ENCODE peak calls at places on chromosomes 2 and 18, in seven cellular contexts. Q, I, O, X, W, E and P are unnamed samples.

GRCh38 chr2:233061591-233062446 is 1.7 kb downstream of the INPP5D start:
- DNase-seq in W (peak), E (no peak), X (no peak), Q (peak), O (peak), I (no peak), P (peak)

GRCh38 chr2:237235383-237236095 is 149.8 kb downstream of the COPS8 start:
- DNase-seq in X (no peak), Q (peak), W (peak), O (no peak), I (no peak), E (no peak), P (no peak)

GRCh38 chr2:162007447-162008040 is 66.5 kb downstream of the DPP4 start:
- DNase-seq in E (no peak), O (no peak), I (no peak), X (no peak), W (peak), Q (peak), P (no peak)

GRCh38 chr2:98806266-98806697 is 75.3 kb upstream of the MGAT4A start:
- DNase-seq in E (no peak), I (no peak), O (no peak), W (no peak), Q (no peak), X (no peak), P (no peak)

GRCh38 chr18:825891-826585 is 14.0 kb upstream of the YES1 start:
- DNase-seq in I (no peak), W (no peak), X (no peak), E (no peak), Q (no peak), O (no peak), P (no peak)

GRCh38 chr18:34222025-34222395 is 2.7 kb downstream of the NOL4 start:
- DNase-seq in I (no peak), W (no peak), O (peak), E (no peak), X (peak), Q (no peak), P (peak)

GRCh38 chr2:3323360-3324035 is 54.1 kb downstream of the EIPR1 start:
- DNase-seq in O (no peak), W (no peak), X (no peak), I (no peak), Q (no peak), E (no peak), P (no peak)

GRCh38 chr18:54254265-54254758 is 15.0 kb upstream of the POLI start:
- DNase-seq in I (no peak), X (no peak), Q (peak), E (peak), W (peak), O (no peak), P (no peak)

GRCh38 chr2:120389036-120389391 is 43.1 kb downstream of the INHBB start:
- DNase-seq in E (no peak), I (no peak), X (no peak), W (no peak), O (no peak), Q (no peak), P (peak)

GRCh38 chr2:129254718-129255117 is 724.7 kb upstream of the RAB6C start:
- DNase-seq in W (no peak), O (no peak), X (no peak), I (no peak), Q (no peak), E (no peak), P (no peak)

GRCh38 chr2:55311444-55311870 is 42.4 kb upstream of the MTIF2 start:
- DNase-seq in W (peak), X (no peak), I (no peak), Q (peak), O (no peak), E (no peak), P (no peak)

GRCh38 chr2:109396338-109397180 is 217.2 kb downstream of the SEPTIN10 start:
- DNase-seq in I (no peak), X (no peak), W (no peak), E (no peak), Q (no peak), O (peak), P (peak)

GRCh38 chr2:160756481-160756880 is 262.9 kb upstream of the RBMS1 start:
- DNase-seq in I (no peak), O (no peak), W (no peak), Q (no peak), X (no peak), E (no peak), P (no peak)

GRCh38 chr2:38517284-38517683 is 85.4 kb downstream of the HNRNPLL start:
- DNase-seq in X (no peak), W (no peak), E (no peak), Q (no peak), I (no peak), O (no peak), P (no peak)

GRCh38 chr18:51659781-51660180 is 462.3 kb upstream of the MEX3C start:
- DNase-seq in W (no peak), O (peak), I (no peak), X (no peak), Q (no peak), E (no peak), P (no peak)

GRCh38 chr2:98915751-98916358 is 20.2 kb downstream of the CRACDL start:
- DNase-seq in Q (peak), X (no peak), W (no peak), I (no peak), O (no peak), E (no peak), P (no peak)

GRCh38 chr2:216758431-216759155 is 63.2 kb upstream of the IGFBP5 start:
- DNase-seq in W (no peak), Q (no peak), O (no peak), I (no peak), E (no peak), X (no peak), P (no peak)

GRCh38 chr2:9096761-9097160 is 93.3 kb upstream of the MBOAT2 start:
- DNase-seq in E (no peak), X (no peak), W (no peak), Q (no peak), O (no peak), I (no peak), P (no peak)

GRCh38 chr2:221791840-221792239 is 219.7 kb upstream of the EPHA4 start:
- DNase-seq in X (no peak), E (no peak), O (no peak), Q (peak), I (no peak), W (no peak), P (no peak)

DNA sequence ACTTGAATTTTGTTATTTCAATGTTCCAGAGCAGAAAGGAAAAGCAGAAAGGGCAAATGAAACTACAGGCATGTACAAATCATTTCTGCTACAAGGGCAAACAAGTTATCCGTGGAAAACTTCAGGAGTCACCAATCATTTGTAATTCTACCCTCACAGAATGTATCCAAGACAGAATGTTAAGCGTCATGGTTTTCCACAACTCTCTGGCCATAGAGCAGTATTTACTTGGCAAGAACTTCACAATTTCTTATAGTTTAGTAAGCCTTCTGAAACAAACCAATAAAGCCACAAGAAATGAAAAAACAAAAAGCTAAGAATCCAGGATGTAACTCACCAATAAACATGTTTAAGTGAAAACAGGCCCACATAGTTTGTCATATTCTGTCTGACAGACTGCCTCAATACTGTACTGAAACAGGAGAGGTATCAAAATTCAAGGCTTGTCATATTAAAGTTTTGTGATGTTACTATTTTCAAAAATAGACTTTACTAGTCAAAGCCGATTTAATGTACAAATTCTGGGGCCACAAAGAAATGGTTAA is 70.2 kb downstream of the LNPK start:
- DNase-seq in X (no peak), O (no peak), W (no peak), E (no peak), I (no peak), Q (peak), P (no peak)
- H2AK5ac ChIP-seq in X (no peak), O (no peak), W (no peak), E (no peak), I (no peak), Q (no peak), P (no peak)

GRCh38 chr2:48364100-48364499 is 165.9 kb upstream of the STON1 start:
- DNase-seq in E (no peak), I (no peak), O (no peak), X (no peak), Q (no peak), W (no peak), P (no peak)

GRCh38 chr2:48357351-48357750 is 172.6 kb upstream of the STON1 start:
- DNase-seq in O (no peak), Q (no peak), X (no peak), E (no peak), W (no peak), I (no peak), P (no peak)

GRCh38 chr2:48365476-48365875 is 164.5 kb upstream of the STON1 start:
- DNase-seq in W (no peak), E (peak), O (no peak), Q (no peak), X (no peak), I (no peak), P (no peak)

GRCh38 chr2:48358982-48359381 is 171.0 kb upstream of the STON1 start:
- DNase-seq in Q (no peak), X (no peak), E (no peak), W (no peak), O (no peak), I (no peak), P (no peak)

GRCh38 chr2:48362515-48362914 is 167.4 kb upstream of the STON1 start:
- DNase-seq in W (no peak), X (no peak), E (no peak), I (no peak), O (peak), Q (no peak), P (no peak)
- H2AK5ac ChIP-seq in W (no peak), X (no peak), E (no peak), I (no peak), O (no peak), Q (no peak), P (no peak)

GRCh38 chr18:13629841-13630747 is 96.3 kb downstream of the FAM210A start:
- DNase-seq in E (peak), O (peak), W (peak), I (peak), Q (peak), X (no peak), P (peak)
- H2AK5ac ChIP-seq in E (no peak), O (no peak), W (no peak), I (no peak), Q (no peak), X (no peak), P (no peak)

GRCh38 chr2:177889812-177890460 is 182.6 kb downstream of the PDE11A start:
- DNase-seq in X (no peak), Q (no peak), I (no peak), O (no peak), E (no peak), W (no peak), P (no peak)

GRCh38 chr2:177886824-177887223 is 185.8 kb downstream of the PDE11A start:
- DNase-seq in O (no peak), W (no peak), X (no peak), Q (no peak), E (no peak), I (no peak), P (no peak)

GRCh38 chr2:177888581-177888980 is 184.0 kb downstream of the PDE11A start:
- DNase-seq in E (no peak), I (no peak), Q (no peak), O (no peak), X (no peak), W (no peak), P (no peak)

GRCh38 chr2:177885828-177886466 is 186.6 kb downstream of the PDE11A start:
- DNase-seq in W (no peak), Q (no peak), E (no peak), X (no peak), O (no peak), I (no peak), P (no peak)

DNA sequence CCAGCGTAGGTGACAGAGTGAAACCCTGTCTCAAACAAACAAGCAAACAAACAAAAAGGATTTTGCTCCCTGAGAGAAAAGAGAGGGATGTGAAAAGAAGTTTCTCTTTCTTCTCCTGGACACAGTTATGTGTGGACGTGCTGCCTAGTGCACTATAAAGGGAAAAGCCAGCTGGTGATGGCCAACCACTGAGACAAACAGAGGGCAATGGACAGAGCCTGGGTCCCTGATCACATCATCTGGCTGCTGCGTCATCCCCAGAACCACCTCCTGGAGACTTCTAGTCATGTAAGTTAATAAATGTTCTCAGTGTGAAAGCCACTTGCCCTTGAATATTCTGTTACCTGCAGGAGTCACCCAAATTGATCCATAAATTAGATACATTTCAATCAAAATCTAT is 184.9 kb downstream of the PDE11A start:
- DNase-seq in E (no peak), Q (no peak), X (no peak), W (no peak), O (no peak), I (no peak), P (no peak)
- H2AK5ac ChIP-seq in E (no peak), Q (no peak), X (no peak), W (no peak), O (no peak), I (no peak), P (no peak)

DNA sequence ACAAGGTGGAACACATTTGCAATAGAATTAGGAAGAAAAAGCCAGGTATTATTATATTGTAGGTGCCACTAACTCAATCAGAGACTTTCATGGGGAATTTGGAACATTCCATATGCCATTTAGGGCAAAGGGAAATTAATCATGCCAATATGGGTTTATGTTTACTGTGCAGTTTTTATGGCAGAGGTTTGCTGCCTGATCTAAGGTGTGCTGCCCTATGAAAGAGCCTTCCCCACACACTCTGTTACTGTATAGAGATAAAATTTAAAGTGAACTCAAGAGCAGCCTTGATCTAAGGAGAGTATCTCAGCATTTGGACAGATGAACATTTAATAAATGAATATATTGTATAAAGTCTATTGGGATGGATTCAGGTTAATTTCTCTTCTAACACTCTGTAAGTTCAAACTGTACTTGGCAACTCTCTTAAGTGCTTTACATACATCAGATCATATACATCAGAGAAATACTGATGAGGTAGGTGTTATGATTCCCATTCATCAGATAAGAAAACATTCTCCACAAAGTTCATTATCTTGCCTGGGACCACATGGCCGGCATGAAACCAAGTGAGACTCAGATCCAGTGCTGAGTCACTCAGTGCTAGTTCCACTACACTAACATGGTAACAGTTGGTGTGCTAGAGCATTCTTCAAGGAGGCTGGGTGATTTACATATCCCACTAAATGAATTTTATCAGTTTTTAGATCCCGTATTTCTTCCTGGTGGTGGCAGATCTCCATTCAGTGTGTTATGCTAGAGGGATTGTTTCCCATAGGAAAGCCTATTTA is 771.8 kb downstream of the CNTNAP5 start:
- DNase-seq in I (no peak), W (no peak), E (no peak), Q (no peak), O (peak), X (no peak), P (no peak)
- H2AK5ac ChIP-seq in I (no peak), W (no peak), E (no peak), Q (no peak), O (no peak), X (no peak), P (no peak)

DNA sequence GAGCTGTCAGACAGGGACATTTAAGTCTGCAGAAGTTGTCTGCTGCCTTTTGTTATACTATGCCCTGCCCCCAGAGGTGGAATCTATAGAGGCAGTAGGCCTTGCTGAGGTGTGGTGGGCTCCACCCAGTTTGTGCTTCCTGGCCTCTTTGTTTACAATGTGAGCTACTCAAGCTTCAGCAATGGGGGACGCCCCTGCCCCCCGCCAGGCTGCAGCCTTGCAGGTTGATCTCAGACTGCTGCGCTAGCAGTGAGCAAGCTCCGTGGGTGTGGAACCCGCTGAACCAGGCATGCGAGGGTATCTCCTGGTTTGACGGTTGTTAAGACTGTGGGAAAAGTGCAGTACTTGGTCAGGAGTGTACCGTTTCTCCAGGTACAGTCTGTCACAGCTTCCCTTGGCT is 24.0 kb upstream of the PAIP2B start:
- DNase-seq in E (no peak), W (no peak), X (no peak), Q (no peak), O (peak), I (no peak), P (peak)
- H2AK5ac ChIP-seq in E (no peak), W (no peak), X (no peak), Q (no peak), O (no peak), I (no peak), P (no peak)

GRCh38 chr2:70089220-70089945 is 2.1 kb downstream of the PCBP1 start:
- DNase-seq in I (no peak), Q (no peak), W (peak), E (no peak), X (peak), O (peak), P (peak)
- H2AK5ac ChIP-seq in I (peak), Q (peak), W (peak), E (no peak), X (peak), O (no peak), P (no peak)

GRCh38 chr2:46075848-46076247 is 221.4 kb upstream of the EPAS1 start:
- DNase-seq in O (no peak), W (peak), E (no peak), Q (no peak), X (no peak), I (no peak), P (no peak)

GRCh38 chr2:46074501-46074900 is 222.7 kb upstream of the EPAS1 start:
- DNase-seq in X (no peak), O (no peak), I (no peak), W (no peak), Q (no peak), E (no peak), P (no peak)

GRCh38 chr2:46079996-46080560 is 217.1 kb upstream of the EPAS1 start:
- DNase-seq in I (no peak), W (no peak), Q (no peak), O (no peak), E (no peak), X (no peak), P (no peak)

GRCh38 chr2:46076251-46076650 is 221.0 kb upstream of the EPAS1 start:
- DNase-seq in O (no peak), X (no peak), I (no peak), W (no peak), E (no peak), Q (peak), P (no peak)

GRCh38 chr2:46077522-46078062 is 219.6 kb upstream of the EPAS1 start:
- DNase-seq in O (no peak), X (no peak), E (no peak), I (no peak), Q (no peak), W (peak), P (no peak)
- H2AK5ac ChIP-seq in O (no peak), X (no peak), E (no peak), I (no peak), Q (no peak), W (no peak), P (no peak)

GRCh38 chr2:134421556-134422328 is 167.9 kb downstream of the MGAT5 start:
- DNase-seq in Q (peak), W (no peak), X (no peak), I (no peak), E (no peak), O (no peak), P (no peak)
- H2AK5ac ChIP-seq in Q (no peak), W (no peak), X (no peak), I (no peak), E (no peak), O (no peak), P (no peak)

GRCh38 chr2:64350996-64351395 is 103.0 kb upstream of the LGALSL start:
- DNase-seq in X (no peak), Q (no peak), I (no peak), O (no peak), W (no peak), E (no peak), P (no peak)

GRCh38 chr2:64348386-64349142 is 105.4 kb upstream of the LGALSL start:
- DNase-seq in X (no peak), Q (peak), O (no peak), W (peak), I (no peak), E (no peak), P (no peak)

GRCh38 chr2:64345998-64346397 is 108.0 kb upstream of the LGALSL start:
- DNase-seq in X (no peak), Q (no peak), I (no peak), W (no peak), E (no peak), O (no peak), P (no peak)

GRCh38 chr2:64352292-64352691 is 101.7 kb upstream of the LGALSL start:
- DNase-seq in O (no peak), I (no peak), X (no peak), W (no peak), E (peak), Q (no peak), P (no peak)

DNA sequence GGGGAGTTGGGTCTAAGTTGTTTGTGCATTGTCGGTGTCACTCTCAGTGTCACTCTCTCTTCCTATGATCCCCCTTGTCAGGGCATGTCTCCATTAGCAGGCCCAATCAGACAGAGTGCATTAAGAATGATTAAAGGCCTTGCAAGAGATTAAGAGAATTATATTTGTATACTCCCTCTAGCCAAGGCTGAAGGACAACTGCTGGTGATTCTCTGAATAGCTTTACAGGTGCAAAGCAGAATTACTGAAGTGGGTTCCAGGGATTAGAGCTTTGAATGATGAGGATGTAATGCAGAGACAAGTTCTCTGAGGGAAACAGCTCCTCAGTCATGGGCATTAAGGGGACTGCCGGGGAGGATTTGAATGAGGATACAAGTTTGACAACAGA is 104.8 kb upstream of the LGALSL start:
- DNase-seq in X (no peak), I (no peak), Q (no peak), W (no peak), E (no peak), O (no peak), P (no peak)
- H2AK5ac ChIP-seq in X (no peak), I (no peak), Q (no peak), W (no peak), E (no peak), O (no peak), P (no peak)